ENCODE peak calls at places on chromosomes 3 and 15, in eight cellular contexts. U, C, I, W, T, S, X and B are unnamed samples.

GRCh38 chr15:44541282-44541958 is 4.5 kb downstream of the EIF3J start:
- DNase-seq in U (no peak), C (no peak), I (no peak), W (peak), T (no peak), S (no peak), X (no peak), B (no peak)

GRCh38 chr3:134317106-134317947 is 56.9 kb downstream of the AMOTL2 start:
- DNase-seq in U (no peak), C (no peak), I (no peak), W (no peak), T (no peak), S (no peak), X (no peak), B (no peak)

GRCh38 chr3:115861166-115861733 is 237.9 kb downstream of the GAP43 start:
- DNase-seq in U (no peak), C (no peak), I (no peak), W (no peak), T (no peak), S (no peak), X (no peak), B (no peak)

GRCh38 chr3:5302661-5303060 is 115.2 kb downstream of the EDEM1 start:
- DNase-seq in U (no peak), C (no peak), I (no peak), W (no peak), T (no peak), S (no peak), X (no peak), B (no peak)

GRCh38 chr3:158961497-158961896 is 159.6 kb downstream of the MFSD1 start:
- DNase-seq in U (no peak), C (no peak), I (no peak), W (no peak), T (no peak), S (no peak), X (no peak), B (no peak)

GRCh38 chr3:125681146-125681545 is 85.8 kb upstream of the OSBPL11 start:
- DNase-seq in U (no peak), C (no peak), I (no peak), W (no peak), T (no peak), S (no peak), X (no peak), B (no peak)

GRCh38 chr15:99099661-99100060 is 5.2 kb upstream of the SYNM start:
- DNase-seq in U (no peak), C (no peak), I (no peak), W (no peak), T (no peak), S (no peak), X (no peak), B (no peak)

GRCh38 chr3:66413151-66413751 is 87.6 kb downstream of the LRIG1 start:
- DNase-seq in U (no peak), C (no peak), I (no peak), W (no peak), T (no peak), S (peak), X (no peak), B (no peak)

GRCh38 chr15:63066302-63066701 is 23.8 kb downstream of the TPM1 start:
- DNase-seq in U (no peak), C (no peak), I (no peak), W (no peak), T (no peak), S (no peak), X (no peak), B (no peak)

GRCh38 chr15:41350057-41350717 is 17.5 kb downstream of the NUSAP1 start:
- DNase-seq in U (no peak), C (no peak), I (no peak), W (no peak), T (no peak), S (no peak), X (no peak), B (no peak)

GRCh38 chr15:47388299-47388698 is 329.0 kb upstream of the SEMA6D start:
- DNase-seq in U (no peak), C (no peak), I (peak), W (no peak), T (no peak), S (no peak), X (no peak), B (no peak)

GRCh38 chr3:158105124-158105709 is 1.0 kb downstream of the SHOX2 start:
- DNase-seq in U (peak), C (peak), I (no peak), W (no peak), T (no peak), S (peak), X (no peak), B (no peak)

GRCh38 chr3:125054436-125055164 is 1.2 kb downstream of the HEG1 start:
- DNase-seq in U (peak), C (peak), I (no peak), W (peak), T (no peak), S (no peak), X (no peak), B (no peak)

GRCh38 chr3:72448375-72448823 is 399.8 kb downstream of the SHQ1 start:
- DNase-seq in U (peak), C (no peak), I (no peak), W (no peak), T (no peak), S (peak), X (no peak), B (peak)

GRCh38 chr3:77795013-77795412 is 755.1 kb downstream of the ROBO2 start:
- DNase-seq in U (no peak), C (no peak), I (no peak), W (no peak), T (no peak), S (no peak), X (no peak), B (no peak)

GRCh38 chr3:9157651-9158383 is 91.6 kb downstream of the SRGAP3 start:
- DNase-seq in U (no peak), C (no peak), I (no peak), W (no peak), T (no peak), S (no peak), X (no peak), B (no peak)

GRCh38 chr3:39138804-39139415 is 14.5 kb downstream of the CSRNP1 start:
- DNase-seq in U (no peak), C (no peak), I (peak), W (no peak), T (no peak), S (peak), X (peak), B (no peak)

GRCh38 chr3:43411429-43411828 is 125.1 kb downstream of the SNRK start:
- DNase-seq in U (no peak), C (no peak), I (no peak), W (no peak), T (no peak), S (no peak), X (no peak), B (no peak)

GRCh38 chr15:59169337-59169736 is 37.3 kb upstream of the LDHAL6B start:
- DNase-seq in U (no peak), C (no peak), I (no peak), W (peak), T (no peak), S (no peak), X (no peak), B (no peak)

GRCh38 chr3:9820944-9821343 is 10.9 kb downstream of the TTLL3 start:
- DNase-seq in U (no peak), C (no peak), I (no peak), W (peak), T (no peak), S (no peak), X (no peak), B (no peak)

GRCh38 chr3:89527736-89528335 is 420.4 kb downstream of the EPHA3 start:
- DNase-seq in U (no peak), C (no peak), I (no peak), W (no peak), T (no peak), S (no peak), X (no peak), B (no peak)

GRCh38 chr3:113354307-113354706 is 87.0 kb downstream of the CFAP44 start:
- DNase-seq in U (no peak), C (no peak), I (no peak), W (no peak), T (no peak), S (no peak), X (no peak), B (no peak)

GRCh38 chr15:81126887-81127286 is 7.2 kb upstream of the CFAP161 start:
- DNase-seq in U (no peak), C (no peak), I (no peak), W (no peak), T (peak), S (no peak), X (no peak), B (no peak)

GRCh38 chr3:128515967-128516366 is 23.0 kb upstream of the GATA2 start:
- DNase-seq in U (no peak), C (no peak), I (no peak), W (no peak), T (no peak), S (no peak), X (no peak), B (no peak)

GRCh38 chr3:112605285-112605684 is 35.7 kb downstream of the CCDC80 start:
- DNase-seq in U (no peak), C (no peak), I (no peak), W (peak), T (no peak), S (no peak), X (no peak), B (no peak)

GRCh38 chr3:174365796-174366195 is 493.3 kb upstream of the NAALADL2 start:
- DNase-seq in U (no peak), C (no peak), I (no peak), W (no peak), T (no peak), S (no peak), X (no peak), B (no peak)

GRCh38 chr3:69420781-69421520 is 35.1 kb upstream of the FRMD4B start:
- DNase-seq in U (no peak), C (no peak), I (no peak), W (peak), T (no peak), S (no peak), X (no peak), B (no peak)

GRCh38 chr3:146326875-146327543 is 76.1 kb upstream of the PLSCR4 start:
- DNase-seq in U (no peak), C (peak), I (no peak), W (peak), T (peak), S (peak), X (peak), B (peak)

GRCh38 chr3:53312832-53313231 is 34.5 kb downstream of the DCP1A start:
- DNase-seq in U (no peak), C (no peak), I (no peak), W (no peak), T (no peak), S (no peak), X (no peak), B (no peak)

GRCh38 chr3:53320697-53321096 is 26.6 kb downstream of the DCP1A start:
- DNase-seq in U (no peak), C (no peak), I (no peak), W (no peak), T (no peak), S (no peak), X (no peak), B (no peak)

GRCh38 chr3:53324011-53324544 is 23.3 kb downstream of the DCP1A start:
- DNase-seq in U (no peak), C (no peak), I (no peak), W (no peak), T (no peak), S (no peak), X (no peak), B (no peak)

GRCh38 chr3:53318522-53318921 is 28.8 kb downstream of the DCP1A start:
- DNase-seq in U (no peak), C (no peak), I (no peak), W (no peak), T (no peak), S (no peak), X (no peak), B (no peak)
- TF ChIP-seq POLR2A in U (no peak), C (no peak), I (no peak), W (no peak), T (no peak), S (no peak), X (no peak), B (no peak)

DNA sequence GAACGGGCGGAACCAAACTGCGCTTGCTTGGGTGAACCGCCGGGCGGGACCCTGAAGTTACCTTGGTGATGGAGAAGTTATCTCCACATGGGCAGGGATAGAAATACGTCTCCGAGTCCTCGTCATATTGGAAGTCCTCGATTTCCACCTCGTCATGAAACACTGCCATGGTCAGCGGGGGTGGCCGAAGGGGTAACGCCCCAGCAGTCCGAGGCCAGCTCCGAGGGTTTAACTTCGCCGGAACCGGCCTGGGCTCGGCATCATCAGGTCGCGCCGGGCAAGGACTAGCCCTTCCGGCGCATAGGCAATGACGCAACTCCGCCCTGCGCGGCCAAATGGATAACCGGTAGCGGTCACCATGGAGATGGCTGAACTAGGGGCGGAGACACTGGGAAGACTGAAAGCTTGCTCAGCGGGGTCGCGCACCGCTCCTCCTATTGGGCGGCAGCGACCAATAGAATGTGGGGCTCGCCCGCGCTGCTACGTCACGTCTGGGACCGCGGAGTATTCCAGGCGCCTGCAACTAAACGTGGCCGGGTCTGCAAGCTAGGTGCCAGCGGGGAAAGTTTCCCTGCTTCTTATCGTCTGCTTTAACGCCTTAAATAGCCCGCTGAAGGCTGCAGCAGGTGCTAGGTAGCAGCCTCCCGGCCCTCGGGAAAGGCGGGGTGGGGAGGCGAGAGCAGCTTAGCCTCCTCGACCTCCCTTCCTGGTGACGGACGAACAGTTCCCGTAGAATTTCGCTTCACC is at the start of the genes DPH3 and OXNAD1:
- DNase-seq in U (peak), C (peak), I (peak), W (peak), T (peak), S (peak), X (peak), B (peak)
- TF ChIP-seq POLR2A in U (peak), C (peak), I (peak), W (peak), T (peak), S (peak), X (peak), B (peak)

GRCh38 chr3:148866261-148866660 is 1.2 kb downstream of the CPA3 start:
- DNase-seq in U (no peak), C (no peak), I (no peak), W (no peak), T (no peak), S (no peak), X (no peak), B (no peak)
- TF ChIP-seq POLR2A in U (no peak), C (no peak), I (no peak), W (no peak), T (no peak), S (no peak), X (no peak), B (no peak)

DNA sequence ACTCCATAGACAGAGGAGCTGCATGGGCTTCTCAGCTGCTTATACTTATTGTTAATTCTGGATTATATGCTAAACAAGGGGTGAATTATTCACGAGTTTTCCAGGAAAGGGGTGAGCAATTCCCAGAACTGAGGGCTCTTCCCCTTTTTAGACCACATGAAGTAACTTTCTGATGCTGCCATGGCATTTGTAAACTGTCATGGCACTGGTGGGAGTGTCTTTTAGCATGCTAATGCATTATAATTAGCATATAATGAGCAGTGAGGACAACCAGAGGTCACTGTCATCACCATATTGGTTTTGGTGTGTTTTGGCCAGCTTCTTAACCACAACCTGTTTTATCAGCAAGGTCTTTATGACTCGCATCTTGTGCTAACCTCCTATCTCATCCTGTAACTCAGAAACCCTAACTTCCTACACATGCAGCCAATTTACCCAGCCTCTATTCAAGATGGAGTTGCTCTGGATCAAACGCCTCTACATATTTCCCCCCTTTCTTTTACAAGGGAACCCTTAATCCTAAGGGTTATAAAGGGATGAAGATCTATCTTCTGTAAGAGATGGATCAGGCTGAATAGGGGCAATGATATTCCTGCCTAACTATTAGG is 12.1 kb upstream of the DMXL2 start:
- DNase-seq in U (no peak), C (no peak), I (no peak), W (no peak), T (no peak), S (no peak), X (no peak), B (no peak)
- TF ChIP-seq POLR2A in U (no peak), C (no peak), I (no peak), W (no peak), T (no peak), S (no peak), X (no peak), B (no peak)

GRCh38 chr3:143331336-143331735 is 211.8 kb downstream of the CHST2 start:
- DNase-seq in U (no peak), C (no peak), I (no peak), W (peak), T (no peak), S (no peak), X (no peak), B (no peak)
- TF ChIP-seq POLR2A in U (no peak), C (no peak), I (no peak), W (peak), T (no peak), S (no peak), X (no peak), B (no peak)

GRCh38 chr3:181710581-181711255 is 1.0 kb upstream of the SOX2 start:
- DNase-seq in U (no peak), C (no peak), I (no peak), W (no peak), T (no peak), S (no peak), X (no peak), B (no peak)
- TF ChIP-seq POLR2A in U (no peak), C (no peak), I (no peak), W (no peak), T (no peak), S (no peak), X (no peak), B (no peak)

GRCh38 chr15:55588070-55588817 is at the start of gene PYGO1:
- DNase-seq in U (peak), C (peak), I (no peak), W (peak), T (peak), S (peak), X (peak), B (no peak)
- TF ChIP-seq POLR2A in U (no peak), C (no peak), I (no peak), W (no peak), T (peak), S (peak), X (no peak), B (no peak)

DNA sequence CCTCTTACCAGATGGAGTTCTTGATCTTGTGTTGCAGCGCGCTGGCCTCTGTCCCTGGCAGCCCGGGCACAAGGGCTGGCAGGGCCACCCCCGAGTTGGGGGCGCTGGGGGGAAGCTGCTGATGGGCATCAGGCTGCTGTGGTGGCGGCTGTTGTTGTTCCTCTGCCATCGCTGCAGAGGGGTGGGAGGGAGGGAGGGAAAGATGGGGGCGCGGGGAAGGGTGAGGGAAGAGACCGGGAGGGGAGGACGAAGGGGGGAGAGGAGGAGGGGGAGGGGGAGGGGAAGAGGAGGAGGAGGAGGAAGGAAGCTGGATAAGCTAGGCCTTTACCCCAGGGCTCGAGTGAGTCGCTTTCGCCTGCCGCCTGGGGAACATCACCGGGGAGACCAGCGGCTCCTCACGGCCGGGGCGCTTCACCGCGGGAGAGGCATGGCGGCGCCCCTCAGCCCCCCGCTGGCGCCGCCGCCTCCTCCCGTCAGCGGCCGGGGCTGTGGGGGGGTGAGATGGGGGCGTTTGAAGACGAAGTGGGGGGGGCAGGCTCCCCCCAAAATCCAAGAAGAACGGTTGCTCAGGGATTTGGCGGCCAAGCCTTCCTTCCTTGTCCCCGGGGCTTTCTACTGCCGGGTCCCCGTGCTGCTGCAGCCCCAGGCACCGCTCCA is 434 bp downstream of the RFX7 start:
- DNase-seq in U (peak), C (peak), I (peak), W (peak), T (peak), S (peak), X (peak), B (peak)
- TF ChIP-seq POLR2A in U (no peak), C (no peak), I (no peak), W (no peak), T (peak), S (no peak), X (no peak), B (no peak)